ENCODE peak calls at places on chromosomes 2 and 18, in seven cellular contexts. C, L, W, I, S, K and D are unnamed samples.

GRCh38 chr2:168699834-168700417 is 102.5 kb upstream of the NOSTRIN start:
- DNase-seq in L (no peak), K (no peak), S (no peak), I (no peak), W (peak; percentile 96), C (peak; percentile 19), D (peak; percentile 94)

GRCh38 chr2:285506-285905 is 2.4 kb downstream of the ALKAL2 start:
- DNase-seq in W (peak; percentile 90), L (no peak), S (no peak), C (no peak), K (no peak), I (peak; percentile 76), D (no peak)

GRCh38 chr2:216829533-216829932 is 30.3 kb downstream of the TNP1 start:
- DNase-seq in C (peak; percentile 1), I (no peak), W (peak; percentile 61), S (no peak), L (no peak), K (peak; percentile 52), D (peak; percentile 88)

GRCh38 chr2:234587341-234588053 is 90.6 kb upstream of the ARL4C start:
- DNase-seq in S (no peak), I (no peak), L (no peak), K (no peak), C (no peak), W (no peak), D (no peak)

GRCh38 chr2:110903548-110903947 is 171.2 kb downstream of the ACOXL start:
- DNase-seq in I (no peak), K (no peak), C (no peak), W (no peak), S (no peak), L (no peak), D (no peak)

GRCh38 chr2:239224249-239224605 is 176.6 kb downstream of the HDAC4 start:
- DNase-seq in W (no peak), S (no peak), K (no peak), C (no peak), L (no peak), I (no peak), D (no peak)

GRCh38 chr2:113129519-113130078 is 2.2 kb downstream of the IL1RN start:
- DNase-seq in L (no peak), W (no peak), K (no peak), S (no peak), C (no peak), I (no peak), D (peak; percentile 35)

GRCh38 chr2:231050018-231050901 is 6.4 kb upstream of the PSMD1 start:
- DNase-seq in L (no peak), C (no peak), K (no peak), W (no peak), S (no peak), I (no peak), D (peak; percentile 95)

GRCh38 chr2:153940511-153940910 is 68.8 kb downstream of the GALNT13 start:
- DNase-seq in S (no peak), L (no peak), I (peak; percentile 77), C (no peak), W (peak; percentile 4), K (no peak), D (no peak)

GRCh38 chr2:66987747-66988146 is 409.4 kb upstream of the ETAA1 start:
- DNase-seq in W (no peak), L (no peak), S (no peak), I (no peak), C (no peak), K (no peak), D (no peak)

GRCh38 chr2:181573140-181573736 is 83.7 kb downstream of the CERKL start:
- DNase-seq in I (peak; percentile 42), L (no peak), S (peak; percentile 2), C (peak; percentile 64), K (peak; percentile 19), W (peak; percentile 66), D (no peak)

GRCh38 chr2:150403457-150403856 is 84.0 kb downstream of the RND3 start:
- DNase-seq in C (peak; percentile 11), W (no peak), I (no peak), S (no peak), L (no peak), K (no peak), D (no peak)

GRCh38 chr18:11407900-11408299 is 201.5 kb upstream of the SLC35G4 start:
- DNase-seq in L (no peak), S (peak; percentile 49), C (no peak), I (no peak), K (no peak), W (peak; percentile 73), D (no peak)

GRCh38 chr2:105655244-105655643 is 89.5 kb upstream of the NCK2 start:
- DNase-seq in K (no peak), L (no peak), W (no peak), S (no peak), I (no peak), C (no peak), D (no peak)

GRCh38 chr2:209314641-209315040 is 109.2 kb upstream of the MAP2 start:
- DNase-seq in L (no peak), K (no peak), I (peak; percentile 59), S (no peak), W (peak; percentile 41), C (peak; percentile 14), D (no peak)

GRCh38 chr2:123453046-123453445 is 572.0 kb upstream of the CNTNAP5 start:
- DNase-seq in L (no peak), C (no peak), W (no peak), S (no peak), I (no peak), K (no peak), D (no peak)

GRCh38 chr2:184735611-184736010 is 137.3 kb downstream of the ZNF804A start:
- DNase-seq in S (no peak), I (no peak), C (no peak), W (no peak), K (no peak), L (no peak), D (no peak)

GRCh38 chr2:20585351-20585709 is 65.6 kb downstream of the HS1BP3 start:
- DNase-seq in K (no peak), S (no peak), W (peak; percentile 21), L (no peak), I (peak; percentile 49), C (no peak), D (no peak)

GRCh38 chr2:25307949-25308557 is 33.7 kb downstream of the DNMT3A start:
- DNase-seq in S (no peak), K (no peak), I (no peak), W (no peak), C (no peak), L (no peak), D (no peak)

GRCh38 chr18:55778731-55779460 is 190.9 kb upstream of the TCF4 start:
- DNase-seq in K (no peak), C (peak; percentile 22), W (no peak), L (no peak), S (no peak), I (peak; percentile 71), D (no peak)

GRCh38 chr2:232883116-232883721 is 13.2 kb downstream of the SNORC start:
- DNase-seq in C (no peak), L (no peak), W (no peak), K (no peak), I (no peak), S (no peak), D (no peak)

GRCh38 chr18:44197837-44198236 is 482.9 kb upstream of the SETBP1 start:
- DNase-seq in L (no peak), K (no peak), S (no peak), W (no peak), C (no peak), I (no peak), D (no peak)

GRCh38 chr18:46260016-46260878 is 156.1 kb downstream of the HAUS1 start:
- DNase-seq in K (no peak), C (no peak), I (peak; percentile 56), W (peak; percentile 61), L (no peak), S (no peak), D (no peak)

GRCh38 chr2:43266692-43267091 is 40.3 kb upstream of the ZFP36L2 start:
- DNase-seq in I (no peak), S (no peak), K (no peak), W (no peak), C (no peak), L (no peak), D (peak; percentile 48)

GRCh38 chr2:164757934-164758695 is 83.5 kb downstream of the COBLL1 start:
- DNase-seq in L (no peak), K (no peak), C (no peak), S (no peak), W (peak; percentile 96), I (no peak), D (no peak)

GRCh38 chr2:71891155-71891554 is 256.5 kb downstream of the CYP26B1 start:
- DNase-seq in K (no peak), S (no peak), C (no peak), L (no peak), W (no peak), I (no peak), D (no peak)

GRCh38 chr2:65710779-65711295 is 278.4 kb upstream of the SPRED2 start:
- DNase-seq in C (no peak), S (no peak), W (peak; percentile 55), L (no peak), I (peak; percentile 73), K (peak; percentile 50), D (no peak)

GRCh38 chr2:120367649-120368048 is 21.7 kb downstream of the INHBB start:
- DNase-seq in I (no peak), L (no peak), W (no peak), K (no peak), C (no peak), S (peak; percentile 57), D (no peak)

GRCh38 chr18:13524054-13524453 is 202.3 kb downstream of the FAM210A start:
- DNase-seq in S (no peak), L (no peak), I (no peak), K (no peak), C (no peak), W (no peak), D (no peak)

GRCh38 chr2:175965773-175966172 is 36.3 kb downstream of the LNPK start:
- DNase-seq in I (no peak), S (no peak), W (no peak), C (no peak), K (no peak), L (no peak), D (no peak)

GRCh38 chr2:36906277-36906676 is 60.1 kb downstream of the STRN start:
- DNase-seq in K (no peak), I (no peak), S (no peak), W (no peak), C (no peak), L (no peak), D (no peak)

GRCh38 chr2:64165696-64166095 is 21.5 kb upstream of the PELI1 start:
- DNase-seq in S (no peak), I (no peak), W (peak; percentile 83), K (no peak), L (no peak), C (peak; percentile 21), D (no peak)

GRCh38 chr18:36469471-36469870 is 172.0 kb downstream of the FHOD3 start:
- DNase-seq in C (no peak), L (no peak), K (no peak), W (no peak), I (no peak), S (no peak), D (no peak)

GRCh38 chr18:9835796-9836195 is 50.0 kb upstream of the TXNDC2 start:
- DNase-seq in C (no peak), S (no peak), L (no peak), I (no peak), W (peak; percentile 92), K (no peak), D (no peak)

GRCh38 chr2:213091765-213092164 is 59.6 kb downstream of the IKZF2 start:
- DNase-seq in W (no peak), C (no peak), I (no peak), S (no peak), K (no peak), L (no peak), D (no peak)

GRCh38 chr2:180324191-180324590 is 317.1 kb upstream of the CWC22 start:
- DNase-seq in L (no peak), S (no peak), C (no peak), K (no peak), W (no peak), I (peak; percentile 55), D (no peak)

GRCh38 chr2:159960413-159960812 is 102.0 kb downstream of the PLA2R1 start:
- DNase-seq in K (no peak), W (peak; percentile 93), L (peak; percentile 9), S (no peak), C (peak; percentile 84), I (peak; percentile 11), D (no peak)